ENCODE peak calls at places on chromosomes 2 and 18, in seven cellular contexts. One of them, this sample, is unnamed. For H3K4me1, the result is how much of the 10 kb centered on the place peaks cover.

GRCh38 chr2:174681983-174682577 is 82.2 kb downstream of the CHRNA1 start:
- DNase-seq in IMR-90: no peak
- DNase-seq in adrenal gland: peak
- DNase-seq in suprapubic skin: no peak
- DNase-seq in A549: peak
- DNase-seq in spleen: peak
- DNase-seq in right lobe of liver: peak
- DNase-seq in this sample: no peak

GRCh38 chr2:20091305-20091991 is 40.0 kb upstream of the LAPTM4A start:
- DNase-seq in IMR-90: peak
- DNase-seq in adrenal gland: no peak
- DNase-seq in suprapubic skin: peak
- DNase-seq in A549: peak
- DNase-seq in spleen: no peak
- DNase-seq in right lobe of liver: no peak
- DNase-seq in this sample: no peak

GRCh38 chr18:31185551-31185950 is 22.9 kb upstream of the DSC1 start:
- DNase-seq in IMR-90: no peak
- DNase-seq in adrenal gland: no peak
- DNase-seq in suprapubic skin: no peak
- DNase-seq in A549: peak
- DNase-seq in spleen: no peak
- DNase-seq in right lobe of liver: no peak
- DNase-seq in this sample: no peak

GRCh38 chr2:160703648-160704585 is 210.3 kb upstream of the RBMS1 start:
- DNase-seq in IMR-90: no peak
- DNase-seq in adrenal gland: no peak
- DNase-seq in suprapubic skin: no peak
- DNase-seq in A549: no peak
- DNase-seq in spleen: no peak
- DNase-seq in right lobe of liver: no peak
- DNase-seq in this sample: peak

GRCh38 chr2:123791716-123792115 is 233.4 kb upstream of the CNTNAP5 start:
- DNase-seq in IMR-90: no peak
- DNase-seq in adrenal gland: no peak
- DNase-seq in suprapubic skin: no peak
- DNase-seq in A549: no peak
- DNase-seq in spleen: no peak
- DNase-seq in right lobe of liver: no peak
- DNase-seq in this sample: no peak

GRCh38 chr2:64210816-64211215 is 66.6 kb upstream of the PELI1 start:
- DNase-seq in IMR-90: no peak
- DNase-seq in adrenal gland: no peak
- DNase-seq in suprapubic skin: no peak
- DNase-seq in A549: no peak
- DNase-seq in spleen: no peak
- DNase-seq in right lobe of liver: no peak
- DNase-seq in this sample: no peak

GRCh38 chr2:66833036-66833435 is 398.1 kb downstream of the MEIS1 start:
- DNase-seq in IMR-90: peak
- DNase-seq in adrenal gland: peak
- DNase-seq in suprapubic skin: no peak
- DNase-seq in A549: no peak
- DNase-seq in spleen: no peak
- DNase-seq in right lobe of liver: no peak
- DNase-seq in this sample: no peak

GRCh38 chr2:7127687-7128086 is 210.5 kb downstream of the RNF144A start:
- DNase-seq in IMR-90: no peak
- DNase-seq in adrenal gland: no peak
- DNase-seq in suprapubic skin: no peak
- DNase-seq in A549: no peak
- DNase-seq in spleen: no peak
- DNase-seq in right lobe of liver: no peak
- DNase-seq in this sample: no peak

GRCh38 chr2:28004086-28004485 is 113.6 kb downstream of the BABAM2 start:
- DNase-seq in IMR-90: peak
- DNase-seq in adrenal gland: no peak
- DNase-seq in suprapubic skin: no peak
- DNase-seq in A549: peak
- DNase-seq in spleen: no peak
- DNase-seq in right lobe of liver: no peak
- DNase-seq in this sample: no peak

DNA sequence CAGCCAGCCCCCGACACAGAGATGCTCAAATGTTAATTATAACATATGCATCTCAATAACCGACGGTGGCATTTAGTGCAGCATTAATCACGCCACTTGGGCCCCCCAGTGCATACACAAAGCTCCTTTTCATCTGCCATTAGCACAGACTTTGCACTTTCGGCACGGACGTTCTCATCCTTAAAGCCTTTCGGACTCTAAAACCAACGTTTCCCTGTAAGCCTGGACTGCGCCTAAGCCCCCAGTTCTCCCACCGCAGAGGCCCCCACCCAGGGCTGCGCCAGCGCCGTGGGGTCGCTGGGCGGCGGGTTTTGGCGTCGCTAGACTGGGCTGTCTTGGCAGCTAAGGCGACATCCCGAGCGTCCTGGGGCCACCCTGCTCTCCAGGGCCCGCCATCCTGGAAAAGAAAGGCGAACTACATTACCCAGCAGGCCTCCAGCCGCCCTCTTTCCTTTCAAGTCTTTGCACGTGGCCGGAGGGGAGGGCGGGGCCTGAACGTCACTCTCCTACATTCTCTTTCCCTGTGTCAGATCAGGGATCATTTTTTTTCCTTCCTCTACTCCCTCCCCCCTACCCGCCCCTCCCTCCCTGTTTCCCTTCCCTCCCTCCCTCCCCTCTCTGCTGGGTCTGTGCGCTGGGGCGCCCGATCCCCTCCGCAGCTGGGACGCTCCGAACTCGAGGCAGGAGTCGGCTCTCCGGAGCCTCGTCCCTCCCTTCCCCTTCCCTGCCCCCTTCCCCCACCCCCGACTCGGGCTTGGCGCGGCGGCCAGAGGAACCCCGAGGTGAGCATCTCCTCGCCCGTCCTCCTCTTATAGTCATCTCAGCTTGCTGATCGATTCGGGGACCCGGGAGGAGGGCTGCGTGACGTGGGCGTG is at the start of gene CTIF:
- DNase-seq in IMR-90: peak
- DNase-seq in adrenal gland: peak
- DNase-seq in suprapubic skin: peak
- DNase-seq in A549: peak
- DNase-seq in spleen: peak
- DNase-seq in right lobe of liver: peak
- DNase-seq in this sample: peak
- TF ChIP-seq POLR2A in IMR-90: peak
- TF ChIP-seq POLR2A in adrenal gland: peak
- TF ChIP-seq POLR2A in suprapubic skin: no peak
- TF ChIP-seq POLR2A in A549: peak
- TF ChIP-seq POLR2A in spleen: no peak
- TF ChIP-seq POLR2A in right lobe of liver: peak
- TF ChIP-seq POLR2A in this sample: no peak

DNA sequence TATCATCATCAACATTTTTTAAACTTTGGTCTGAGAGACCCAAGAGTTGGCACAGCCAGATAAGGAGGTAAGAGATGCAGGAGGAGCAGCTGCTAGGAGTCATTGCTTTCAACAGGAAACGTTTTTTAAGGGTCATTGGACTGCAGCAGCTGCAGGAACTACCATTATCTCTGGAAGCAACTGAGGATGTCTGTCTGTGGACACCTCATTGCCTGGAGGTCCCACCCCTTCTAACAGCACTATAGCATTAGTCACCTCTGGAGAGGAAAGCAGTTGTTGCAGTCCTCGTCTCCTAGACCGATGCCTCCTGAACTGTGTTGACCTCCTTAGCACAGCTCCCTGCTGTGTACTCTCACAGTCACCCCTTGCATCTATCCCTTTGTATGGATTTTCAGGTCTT is 21.5 kb upstream of the FSHR start:
- DNase-seq in IMR-90: no peak
- DNase-seq in adrenal gland: no peak
- DNase-seq in suprapubic skin: no peak
- DNase-seq in A549: no peak
- DNase-seq in spleen: no peak
- DNase-seq in right lobe of liver: no peak
- DNase-seq in this sample: no peak
- H3K4me1 ChIP-seq in IMR-90: under half
- H3K4me1 ChIP-seq in adrenal gland: under half
- H3K4me1 ChIP-seq in suprapubic skin: under half
- H3K4me1 ChIP-seq in A549: under half
- H3K4me1 ChIP-seq in spleen: under half
- H3K4me1 ChIP-seq in right lobe of liver: under half
- H3K4me1 ChIP-seq in this sample: under half

DNA sequence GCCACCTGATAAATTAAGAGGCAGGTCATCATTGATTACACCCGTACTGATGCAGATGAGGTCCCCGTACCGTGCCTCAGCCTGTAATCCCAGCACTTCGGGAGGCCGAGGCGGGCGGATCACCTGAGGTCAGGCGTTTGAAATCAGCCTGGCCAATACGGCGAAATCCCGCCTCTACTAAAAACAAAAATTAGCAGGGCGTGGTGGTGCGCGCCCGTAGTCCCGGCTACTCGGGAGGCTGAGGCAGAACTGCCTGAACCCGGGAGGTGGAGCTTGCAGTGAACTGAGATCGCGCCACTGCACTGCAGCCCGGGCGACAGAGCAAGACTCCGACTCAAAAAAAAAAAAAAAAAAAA is 683 bp upstream of the ENOSF1 start:
- DNase-seq in IMR-90: no peak
- DNase-seq in adrenal gland: no peak
- DNase-seq in suprapubic skin: no peak
- DNase-seq in A549: no peak
- DNase-seq in spleen: peak
- DNase-seq in right lobe of liver: no peak
- DNase-seq in this sample: no peak
- H3K4me3 ChIP-seq in IMR-90: no peak
- H3K4me3 ChIP-seq in adrenal gland: no peak
- H3K4me3 ChIP-seq in suprapubic skin: peak
- H3K4me3 ChIP-seq in A549: peak
- H3K4me3 ChIP-seq in spleen: peak
- H3K4me3 ChIP-seq in right lobe of liver: peak
- H3K4me3 ChIP-seq in this sample: peak

DNA sequence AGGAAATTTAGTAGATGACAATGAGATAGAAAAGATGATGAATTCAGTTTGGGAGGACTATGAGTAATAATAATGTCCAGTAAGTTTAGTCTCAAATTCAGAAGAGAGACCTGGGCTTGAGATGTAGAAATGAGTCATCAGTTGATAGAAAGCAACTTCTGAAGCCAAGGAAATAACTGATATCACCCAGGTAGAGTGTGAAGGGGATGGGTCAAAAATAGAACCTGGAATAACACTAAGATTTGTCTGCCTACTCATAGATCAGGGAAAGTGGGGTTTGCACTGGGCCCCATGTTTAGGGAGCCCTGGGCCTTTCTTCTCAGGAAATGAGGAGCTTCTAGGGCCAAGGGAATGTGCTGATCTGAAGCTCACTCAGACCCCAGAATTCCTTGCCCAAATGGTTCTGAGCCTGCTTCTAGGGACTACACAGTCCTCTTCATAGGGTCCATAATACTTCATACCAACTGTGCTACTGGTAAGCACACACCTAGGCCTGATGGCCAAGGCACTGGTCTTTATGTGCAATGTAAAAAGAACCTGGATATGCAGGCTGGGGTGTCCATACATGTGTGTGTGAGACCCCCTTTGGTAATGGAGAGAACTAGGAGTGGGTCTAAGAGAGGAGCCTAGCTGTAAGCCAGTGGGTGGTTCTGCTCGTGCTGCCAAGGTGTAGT is 141.2 kb downstream of the IKZF2 start:
- DNase-seq in IMR-90: no peak
- DNase-seq in adrenal gland: no peak
- DNase-seq in suprapubic skin: no peak
- DNase-seq in A549: no peak
- DNase-seq in spleen: no peak
- DNase-seq in right lobe of liver: no peak
- DNase-seq in this sample: no peak
- TF ChIP-seq POLR2A in IMR-90: no peak
- TF ChIP-seq POLR2A in adrenal gland: no peak
- TF ChIP-seq POLR2A in suprapubic skin: no peak
- TF ChIP-seq POLR2A in A549: no peak
- TF ChIP-seq POLR2A in spleen: no peak
- TF ChIP-seq POLR2A in right lobe of liver: no peak
- TF ChIP-seq POLR2A in this sample: no peak

GRCh38 chr2:200317975-200318374 is 11.5 kb downstream of the SPATS2L start:
- DNase-seq in IMR-90: no peak
- DNase-seq in adrenal gland: no peak
- DNase-seq in suprapubic skin: no peak
- DNase-seq in A549: no peak
- DNase-seq in spleen: no peak
- DNase-seq in right lobe of liver: no peak
- DNase-seq in this sample: no peak
- H3K4me1 ChIP-seq in IMR-90: under half
- H3K4me1 ChIP-seq in adrenal gland: under half
- H3K4me1 ChIP-seq in suprapubic skin: under half
- H3K4me1 ChIP-seq in A549: half or more
- H3K4me1 ChIP-seq in spleen: under half
- H3K4me1 ChIP-seq in right lobe of liver: under half
- H3K4me1 ChIP-seq in this sample: under half